ENCODE peak calls at places on chromosomes 5 and 9, in four cellular contexts. D is HepG2, G is SK-N-SH, F is GM12878. B is an unnamed sample.

GRCh38 chr5:124025306-124025705 is 513.3 kb downstream of the CSNK1G3 start:
- DNase-seq in D (no peak), G (no peak), F (no peak), B (no peak)

GRCh38 chr5:98827161-98827560 is 53.7 kb downstream of the RGMB start:
- DNase-seq in D (peak), G (peak), F (no peak), B (peak)

GRCh38 chr9:77163889-77164288 is 13.4 kb upstream of the VPS13A start:
- DNase-seq in D (no peak), G (no peak), F (no peak), B (no peak)

GRCh38 chr9:121634800-121635261 is 16.6 kb upstream of the DAB2IP start:
- DNase-seq in D (peak), G (peak), F (no peak), B (peak)

GRCh38 chr5:169121631-169122420 is 179.1 kb downstream of the SLIT3 start:
- DNase-seq in D (no peak), G (no peak), F (no peak), B (no peak)

GRCh38 chr9:133333566-133333965 is 2.4 kb downstream of the SURF6 start:
- DNase-seq in D (no peak), G (no peak), F (no peak), B (no peak)

GRCh38 chr9:100227636-100228035 is 125.1 kb downstream of the TEX10 start:
- DNase-seq in D (no peak), G (no peak), F (no peak), B (no peak)

GRCh38 chr5:67897431-67897830 is 318.1 kb upstream of the PIK3R1 start:
- DNase-seq in D (no peak), G (no peak), F (no peak), B (no peak)

GRCh38 chr9:90896231-90896630 is 94.6 kb downstream of the SYK start:
- DNase-seq in D (no peak), G (no peak), F (no peak), B (no peak)

GRCh38 chr5:61306531-61307195 is 25.4 kb upstream of the ZSWIM6 start:
- DNase-seq in D (no peak), G (no peak), F (no peak), B (no peak)

GRCh38 chr9:119951090-119951489 is 581.9 kb upstream of the BRINP1 start:
- DNase-seq in D (no peak), G (no peak), F (no peak), B (no peak)

GRCh38 chr5:173354645-173355044 is 26.4 kb upstream of the STC2 start:
- DNase-seq in D (no peak), G (no peak), F (no peak), B (no peak)

GRCh38 chr9:121376214-121376830 is 6.3 kb upstream of the STOM start:
- DNase-seq in D (no peak), G (peak), F (no peak), B (no peak)

GRCh38 chr9:114317665-114318357 is 5.1 kb upstream of the ORM1 start:
- DNase-seq in D (no peak), G (no peak), F (no peak), B (no peak)

GRCh38 chr9:37747271-37747753 is 6.3 kb upstream of the TRMT10B start:
- DNase-seq in D (peak), G (peak), F (peak), B (peak)

GRCh38 chr5:113266913-113267227 is 167.9 kb downstream of the TSSK1B start:
- DNase-seq in D (no peak), G (no peak), F (no peak), B (no peak)

GRCh38 chr5:88602584-88602983 is 280.4 kb downstream of the MEF2C start:
- DNase-seq in D (peak), G (no peak), F (no peak), B (no peak)

GRCh38 chr9:8726692-8727091 is 927.1 kb upstream of the DMAC1 start:
- DNase-seq in D (no peak), G (no peak), F (no peak), B (no peak)

GRCh38 chr9:16434522-16434921 is 435.9 kb downstream of the BNC2 start:
- DNase-seq in D (no peak), G (no peak), F (no peak), B (no peak)

GRCh38 chr5:66246621-66247020 is 102.5 kb downstream of the SREK1 start:
- DNase-seq in D (no peak), G (no peak), F (no peak), B (peak)

DNA sequence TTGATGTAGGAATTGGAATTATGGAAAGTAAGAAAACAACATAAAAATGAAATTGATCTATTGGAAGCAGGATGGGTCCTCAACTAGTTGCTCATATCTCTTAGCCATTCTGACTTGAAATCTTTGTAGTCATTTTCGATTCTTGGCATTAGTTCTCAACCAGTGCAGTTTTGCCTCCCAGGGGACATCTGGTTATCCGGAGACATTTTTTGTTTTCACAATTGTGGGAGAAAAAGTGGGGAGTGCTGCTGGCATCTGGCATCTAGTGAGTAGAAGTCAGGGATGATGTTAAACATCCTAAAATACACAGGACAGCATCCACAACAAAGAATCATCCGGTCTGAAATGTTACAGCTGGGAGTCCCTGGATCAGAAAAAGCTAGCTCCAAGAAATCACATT is 74.8 kb downstream of the FBXL7 start:
- DNase-seq in D (no peak), G (no peak), F (no peak), B (no peak)
- TF ChIP-seq RAD21 in D (no peak), G (no peak), F (no peak), B (no peak)

GRCh38 chr5:103866169-103866568 is 303.6 kb upstream of the NUDT12 start:
- DNase-seq in D (no peak), G (no peak), F (no peak), B (no peak)

GRCh38 chr5:103862398-103862797 is 299.8 kb upstream of the NUDT12 start:
- DNase-seq in D (no peak), G (no peak), F (no peak), B (no peak)

GRCh38 chr5:103860327-103860726 is 297.7 kb upstream of the NUDT12 start:
- DNase-seq in D (no peak), G (peak), F (no peak), B (no peak)
- TF ChIP-seq PBX3 in D (no peak), G (no peak), F (no peak), B (no peak)

GRCh38 chr9:4035809-4036208 is 264.1 kb downstream of the GLIS3 start:
- DNase-seq in D (no peak), G (no peak), F (no peak), B (no peak)
- TF ChIP-seq RAD21 in D (no peak), G (no peak), F (no peak), B (no peak)

GRCh38 chr9:123339666-123340414 is 16.2 kb upstream of the CRB2 start:
- DNase-seq in D (no peak), G (no peak), F (peak), B (no peak)

GRCh38 chr9:123338710-123339665 is 17.0 kb upstream of the CRB2 start:
- DNase-seq in D (no peak), G (no peak), F (peak), B (no peak)

GRCh38 chr9:123336455-123336854 is 19.5 kb upstream of the CRB2 start:
- DNase-seq in D (no peak), G (no peak), F (no peak), B (no peak)

GRCh38 chr9:123336959-123337358 is 19.0 kb upstream of the CRB2 start:
- DNase-seq in D (no peak), G (no peak), F (no peak), B (no peak)

DNA sequence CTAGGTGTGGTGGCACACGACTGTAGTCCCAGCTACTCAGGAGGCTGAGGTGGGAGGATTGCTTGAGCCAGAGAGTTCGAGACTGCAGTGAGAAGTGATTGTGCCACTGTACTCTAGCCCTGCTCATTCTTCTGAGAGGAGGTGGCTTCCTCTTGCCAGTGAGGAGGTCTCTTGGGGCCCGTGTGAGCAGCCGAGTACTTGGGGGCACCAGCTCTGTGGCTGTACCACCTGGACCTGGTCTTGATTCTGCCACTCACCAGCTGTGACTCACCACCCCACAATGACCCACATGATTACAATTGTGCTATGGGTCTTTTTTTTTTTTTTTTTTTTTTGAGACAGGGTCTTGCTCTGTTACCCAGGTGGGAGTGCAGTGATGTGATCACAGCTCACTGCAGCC is 18.0 kb upstream of the CRB2 start:
- DNase-seq in D (no peak), G (no peak), F (no peak), B (no peak)
- TF ChIP-seq PBX3 in D (no peak), G (no peak), F (no peak), B (no peak)

GRCh38 chr9:131811405-131811804 is 71.5 kb upstream of the RAPGEF1 start:
- DNase-seq in D (no peak), G (no peak), F (no peak), B (no peak)
- TF ChIP-seq RAD21 in D (no peak), G (no peak), F (no peak), B (no peak)

DNA sequence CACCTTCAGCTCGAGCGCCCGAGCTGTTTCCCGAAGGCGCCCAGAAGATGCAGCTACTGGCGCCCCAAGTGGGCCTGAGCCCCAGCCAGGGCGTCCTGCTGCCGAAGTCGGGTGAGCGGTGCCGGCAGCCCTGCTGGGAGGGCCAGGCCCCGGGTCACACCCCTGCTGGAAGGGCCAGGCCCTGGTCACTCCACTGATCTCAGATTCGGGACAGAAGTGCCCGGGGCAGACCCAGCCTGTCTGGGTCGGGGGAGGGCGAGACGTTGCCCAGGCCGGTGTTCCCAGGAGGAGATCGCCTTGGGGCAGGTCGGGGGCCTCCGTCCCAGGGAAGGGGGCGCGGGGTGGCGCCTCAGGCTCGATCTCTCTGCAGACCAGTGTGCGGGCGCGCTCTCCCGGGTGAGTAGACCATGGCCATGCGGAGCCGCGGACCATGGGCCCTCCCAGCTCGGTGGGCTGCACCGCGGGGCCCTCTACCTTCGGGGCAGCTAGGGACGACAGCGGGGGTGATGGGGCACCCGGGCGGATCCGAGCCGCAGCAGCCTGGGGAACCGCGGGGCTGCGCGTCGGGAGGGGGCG is 2.3 kb downstream of the LCNL1 start:
- DNase-seq in D (no peak), G (no peak), F (no peak), B (no peak)
- TF ChIP-seq PBX3 in D (no peak), G (no peak), F (no peak), B (no peak)

GRCh38 chr5:178205749-178206047 is 1.4 kb downstream of the HNRNPAB start:
- DNase-seq in D (no peak), G (no peak), F (no peak), B (no peak)
- TF ChIP-seq RAD21 in D (no peak), G (no peak), F (no peak), B (no peak)

DNA sequence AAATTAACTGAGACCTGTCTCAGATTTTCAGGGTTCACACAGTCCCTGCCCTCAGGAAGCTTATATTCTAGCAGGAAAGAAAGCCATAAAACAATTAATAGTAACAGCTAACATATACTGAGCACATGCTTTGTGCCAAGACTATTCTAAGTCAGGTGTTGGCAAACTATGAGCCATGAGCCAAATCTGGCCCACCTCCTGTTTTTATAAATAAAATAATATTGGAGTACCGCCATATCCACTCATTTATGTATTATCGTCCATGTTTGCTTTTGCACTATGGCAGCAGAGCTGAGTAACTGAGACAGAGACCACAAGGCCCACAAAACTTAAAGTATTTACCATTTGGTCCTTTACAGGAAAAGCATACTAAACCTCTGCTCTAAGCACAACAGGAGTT is 83.3 kb upstream of the TRIO start:
- DNase-seq in D (no peak), G (no peak), F (no peak), B (no peak)
- TF ChIP-seq PBX3 in D (no peak), G (no peak), F (no peak), B (no peak)

B was measured in A549.